ENCODE peak calls at places on chromosomes 5 and 9, in ten cellular contexts. I is IMR-90, H is A549, W is body of pancreas, A is breast epithelium, N is ovary, Y is uterus, O is esophagus squamous epithelium, T is adrenal gland, B is tibial nerve. U is an unnamed sample.

GRCh38 chr9:22469928-22470544 is 23.4 kb downstream of the DMRTA1 start:
- DNase-seq in I (peak), H (peak), W (peak), A (no peak), N (no peak), Y (no peak), O (no peak), T (no peak), B (no peak), U (no peak)

GRCh38 chr5:73733219-73733618 is 107.2 kb downstream of the ARHGEF28 start:
- DNase-seq in I (peak), H (no peak), W (peak), A (no peak), N (no peak), Y (no peak), O (no peak), T (no peak), B (no peak), U (no peak)

GRCh38 chr5:115758356-115758755 is 58.1 kb downstream of the CDO1 start:
- DNase-seq in I (no peak), H (no peak), W (no peak), A (no peak), N (no peak), Y (no peak), O (no peak), T (no peak), B (no peak), U (no peak)

GRCh38 chr5:173327948-173328895 is at the start of gene STC2:
- DNase-seq in I (peak), H (peak), W (peak), A (peak), N (no peak), Y (no peak), O (no peak), T (no peak), B (no peak), U (peak)

GRCh38 chr5:124941051-124942049 is 194.9 kb upstream of the ZNF608 start:
- DNase-seq in I (no peak), H (no peak), W (no peak), A (no peak), N (no peak), Y (no peak), O (no peak), T (no peak), B (no peak), U (no peak)

GRCh38 chr9:18726546-18726945 is 252.6 kb downstream of the ADAMTSL1 start:
- DNase-seq in I (peak), H (no peak), W (no peak), A (no peak), N (no peak), Y (no peak), O (no peak), T (no peak), B (no peak), U (no peak)

GRCh38 chr5:141564216-141564692 is 54.5 kb downstream of the DIAPH1 start:
- DNase-seq in I (peak), H (peak), W (peak), A (peak), N (peak), Y (peak), O (peak), T (peak), B (peak), U (peak)

GRCh38 chr9:91814214-91814613 is 135.8 kb downstream of the ROR2 start:
- DNase-seq in I (no peak), H (no peak), W (no peak), A (no peak), N (no peak), Y (peak), O (no peak), T (peak), B (no peak), U (no peak)

GRCh38 chr5:170538970-170539586 is 35.3 kb downstream of the KCNIP1 start:
- DNase-seq in I (no peak), H (no peak), W (no peak), A (no peak), N (no peak), Y (no peak), O (no peak), T (no peak), B (no peak), U (peak)

GRCh38 chr5:1441166-1441865 is 3.9 kb downstream of the SLC6A3 start:
- DNase-seq in I (no peak), H (no peak), W (no peak), A (no peak), N (no peak), Y (no peak), O (no peak), T (no peak), B (no peak), U (peak)

GRCh38 chr5:102865510-102866314 is 110.6 kb downstream of the PAM start:
- DNase-seq in I (peak), H (peak), W (peak), A (no peak), N (peak), Y (peak), O (no peak), T (peak), B (peak), U (peak)
- TF ChIP-seq POLR2A in I (peak), H (no peak), W (peak), A (no peak), N (no peak), Y (no peak), O (no peak), T (peak), B (no peak), U (no peak)

GRCh38 chr5:139650031-139650688 is 2.0 kb downstream of the CXXC5 start:
- DNase-seq in I (no peak), H (no peak), W (peak), A (no peak), N (peak), Y (no peak), O (no peak), T (no peak), B (no peak), U (no peak)
- TF ChIP-seq CTCF in I (peak), H (no peak), W (peak), A (no peak), N (no peak), Y (no peak), O (no peak), T (peak), B (peak), U (no peak)

DNA sequence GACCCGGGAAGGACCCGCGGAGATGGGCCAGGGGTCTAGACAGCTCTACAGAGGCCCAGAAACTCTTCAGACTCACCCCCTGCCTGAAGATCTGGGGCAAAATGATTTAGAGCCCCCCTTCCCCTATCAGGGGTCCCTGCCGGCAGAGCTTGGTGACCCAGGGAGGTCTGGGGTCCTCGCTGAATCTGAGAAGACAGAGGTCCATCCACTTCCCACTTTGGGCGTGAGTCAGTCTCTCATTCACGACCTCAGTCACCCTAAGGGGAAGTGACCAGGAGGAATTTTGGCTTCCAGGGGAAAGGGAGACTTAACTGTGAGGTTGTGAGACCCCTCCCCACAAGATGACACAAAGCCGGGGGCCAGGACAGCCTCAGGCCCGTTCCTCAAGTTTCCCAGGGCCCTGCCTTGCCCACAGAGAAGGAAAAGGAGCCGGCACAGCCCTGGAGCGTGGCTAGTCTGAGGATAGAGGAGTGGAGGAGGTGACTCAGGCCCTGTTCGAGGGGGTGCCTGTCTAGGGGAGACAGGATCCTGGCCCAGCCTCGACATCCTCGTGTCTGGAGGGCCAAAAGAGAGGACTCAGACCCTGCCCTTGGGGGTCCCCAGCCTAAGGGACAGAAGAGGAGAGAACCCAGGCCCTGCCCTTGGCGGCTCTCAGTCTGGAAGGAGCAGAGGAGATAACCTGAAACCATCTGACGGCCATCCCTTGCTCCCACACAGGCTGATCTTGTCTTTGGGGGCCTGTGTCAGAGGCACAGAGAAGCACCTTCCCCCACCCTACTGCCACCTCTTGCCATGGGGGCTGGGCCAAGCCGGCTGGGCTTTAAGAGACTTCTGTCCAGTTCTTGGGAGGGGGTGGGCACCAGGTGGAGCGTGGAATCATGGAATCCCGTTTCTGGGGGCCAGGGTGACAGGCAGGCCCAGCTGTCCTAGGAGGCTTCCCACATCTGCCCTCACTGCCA is 885 bp downstream of the PDLIM4 start:
- DNase-seq in I (peak), H (no peak), W (no peak), A (peak), N (peak), Y (peak), O (no peak), T (peak), B (no peak), U (peak)
- TF ChIP-seq POLR2A in I (peak), H (no peak), W (no peak), A (no peak), N (no peak), Y (no peak), O (no peak), T (no peak), B (no peak), U (no peak)

GRCh38 chr9:121743441-121744001 is 92.1 kb downstream of the DAB2IP start:
- DNase-seq in I (peak), H (peak), W (peak), A (peak), N (peak), Y (peak), O (no peak), T (peak), B (peak), U (peak)
- TF ChIP-seq CTCF in I (peak), H (no peak), W (peak), A (peak), N (no peak), Y (peak), O (no peak), T (peak), B (no peak), U (no peak)

GRCh38 chr5:31638748-31639418 is at the start of gene PDZD2:
- DNase-seq in I (peak), H (peak), W (peak), A (peak), N (peak), Y (peak), O (no peak), T (peak), B (peak), U (peak)
- TF ChIP-seq POLR2A in I (no peak), H (no peak), W (no peak), A (no peak), N (no peak), Y (no peak), O (no peak), T (peak), B (no peak), U (no peak)